ENCODE peak calls at places on chromosomes 6 and 20, in six cellular contexts. O, X, F, S, E and M are unnamed samples. For H3K36me3 and H3K4me1, the result is how much of the 10 kb centered on the place peaks cover.

GRCh38 chr6:28658475-28659249 is 133.0 kb downstream of the GPX5 start:
- DNase-seq in O (no peak), X (peak), F (peak), S (no peak), E (no peak), M (no peak)

GRCh38 chr6:110816110-110816409 is 791 bp upstream of the CDK19 start:
- DNase-seq in O (no peak), X (no peak), F (no peak), S (no peak), E (no peak), M (no peak)

GRCh38 chr6:113464959-113465358 is 392.2 kb upstream of the MARCKS start:
- DNase-seq in O (no peak), X (no peak), F (no peak), S (peak), E (no peak), M (no peak)

GRCh38 chr6:139029470-139030210 is 1.1 kb downstream of the ABRACL start:
- DNase-seq in O (peak), X (peak), F (peak), S (no peak), E (no peak), M (peak)

GRCh38 chr20:62027116-62027515 is 38.6 kb downstream of the TAF4 start:
- DNase-seq in O (no peak), X (no peak), F (no peak), S (no peak), E (no peak), M (no peak)

GRCh38 chr20:61941721-61942405 is 123.8 kb downstream of the TAF4 start:
- DNase-seq in O (peak), X (no peak), F (no peak), S (no peak), E (no peak), M (peak)

GRCh38 chr20:53580376-53581111 is 13.1 kb downstream of the ZNF217 start:
- DNase-seq in O (no peak), X (no peak), F (no peak), S (no peak), E (no peak), M (no peak)

GRCh38 chr20:38748863-38749153 is 548 bp downstream of the ACTR5 start:
- DNase-seq in O (no peak), X (no peak), F (no peak), S (no peak), E (peak), M (no peak)

GRCh38 chr6:2738373-2738979 is 12.2 kb downstream of the MYLK4 start:
- DNase-seq in O (no peak), X (peak), F (peak), S (no peak), E (peak), M (peak)

GRCh38 chr6:37048851-37049734 is 43.6 kb downstream of the FGD2 start:
- DNase-seq in O (peak), X (no peak), F (no peak), S (no peak), E (peak), M (peak)
- TF ChIP-seq CTCF in O (no peak), X (no peak), F (no peak), S (no peak), E (no peak), M (no peak)

GRCh38 chr6:87518453-87518852 is 45.7 kb downstream of the SLC35A1 start:
- DNase-seq in O (no peak), X (no peak), F (no peak), S (no peak), E (no peak), M (no peak)
- H3K36me3 ChIP-seq in O (under half), X (under half), F (under half), S (under half), E (under half), M (half or more)

GRCh38 chr6:35491558-35492541 is 5.0 kb downstream of the TEAD3 start:
- DNase-seq in O (no peak), X (peak), F (no peak), S (no peak), E (no peak), M (no peak)
- H3K4me1 ChIP-seq in O (half or more), X (half or more), F (half or more), S (half or more), E (under half), M (half or more)

GRCh38 chr20:50271201-50271600 is 80.6 kb downstream of the CEBPB start:
- DNase-seq in O (no peak), X (no peak), F (no peak), S (no peak), E (no peak), M (no peak)

GRCh38 chr20:50269111-50270033 is 78.7 kb downstream of the CEBPB start:
- DNase-seq in O (no peak), X (no peak), F (no peak), S (no peak), E (no peak), M (no peak)

GRCh38 chr20:50270034-50270395 is 79.4 kb downstream of the CEBPB start:
- DNase-seq in O (no peak), X (no peak), F (no peak), S (no peak), E (no peak), M (no peak)

GRCh38 chr20:50271674-50272412 is 81.2 kb downstream of the CEBPB start:
- DNase-seq in O (peak), X (no peak), F (no peak), S (no peak), E (no peak), M (peak)

GRCh38 chr20:50270569-50270968 is 79.9 kb downstream of the CEBPB start:
- DNase-seq in O (no peak), X (no peak), F (no peak), S (no peak), E (no peak), M (peak)
- TF ChIP-seq CTCF in O (no peak), X (no peak), F (peak), S (no peak), E (no peak), M (no peak)

GRCh38 chr20:36215778-36216177 is 20.5 kb upstream of the AAR2 start:
- DNase-seq in O (no peak), X (no peak), F (no peak), S (no peak), E (no peak), M (no peak)

GRCh38 chr20:36219671-36220220 is 16.5 kb upstream of the AAR2 start:
- DNase-seq in O (no peak), X (no peak), F (no peak), S (no peak), E (no peak), M (no peak)

GRCh38 chr20:36216314-36217025 is 19.8 kb upstream of the AAR2 start:
- DNase-seq in O (no peak), X (no peak), F (no peak), S (no peak), E (no peak), M (no peak)

GRCh38 chr20:36217226-36217625 is 19.1 kb upstream of the AAR2 start:
- DNase-seq in O (no peak), X (peak), F (peak), S (no peak), E (no peak), M (no peak)

GRCh38 chr20:36218380-36219064 is 17.8 kb upstream of the AAR2 start:
- DNase-seq in O (no peak), X (no peak), F (no peak), S (no peak), E (no peak), M (no peak)
- H3K36me3 ChIP-seq in O (under half), X (under half), F (under half), S (under half), E (under half), M (half or more)

DNA sequence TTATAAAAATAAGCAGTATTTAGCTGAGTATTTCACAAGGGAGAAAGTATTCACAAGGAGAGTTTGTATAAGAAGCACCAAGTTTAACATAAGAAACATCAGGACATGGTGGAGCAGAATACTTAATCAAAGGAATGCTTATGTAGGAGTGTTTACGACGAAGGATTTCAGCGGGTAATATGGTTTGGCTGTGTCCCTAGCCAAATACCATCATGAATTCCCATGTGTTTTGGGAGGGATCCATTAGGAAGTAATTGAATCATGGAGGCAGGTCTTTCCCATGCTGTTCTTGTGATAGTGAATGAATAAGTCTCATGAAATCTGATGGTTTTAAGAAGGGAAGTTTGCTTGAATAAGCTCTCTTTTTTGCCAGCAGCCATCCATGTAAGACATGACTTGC is 1099.1 kb upstream of the ADGRB3 start:
- DNase-seq in O (no peak), X (no peak), F (no peak), S (no peak), E (no peak), M (no peak)
- H3K4me1 ChIP-seq in O (under half), X (under half), F (under half), S (under half), E (under half), M (under half)

GRCh38 chr6:109008537-109008950 is 86.1 kb downstream of the SESN1 start:
- DNase-seq in O (no peak), X (no peak), F (no peak), S (no peak), E (no peak), M (no peak)

GRCh38 chr6:109010703-109011102 is 83.9 kb downstream of the SESN1 start:
- DNase-seq in O (no peak), X (no peak), F (no peak), S (no peak), E (no peak), M (no peak)

GRCh38 chr6:109008061-109008460 is 86.6 kb downstream of the SESN1 start:
- DNase-seq in O (no peak), X (peak), F (no peak), S (no peak), E (peak), M (no peak)

GRCh38 chr6:109009761-109010612 is 84.7 kb downstream of the SESN1 start:
- DNase-seq in O (no peak), X (no peak), F (no peak), S (no peak), E (peak), M (no peak)

GRCh38 chr6:109008951-109009760 is 85.5 kb downstream of the SESN1 start:
- DNase-seq in O (peak), X (peak), F (peak), S (peak), E (peak), M (peak)
- TF ChIP-seq CTCF in O (peak), X (no peak), F (no peak), S (peak), E (no peak), M (peak)

GRCh38 chr20:31673943-31674463 is 36.3 kb downstream of the COX4I2 start:
- DNase-seq in O (no peak), X (no peak), F (no peak), S (no peak), E (no peak), M (no peak)
- H3K36me3 ChIP-seq in O (under half), X (under half), F (under half), S (under half), E (under half), M (under half)

GRCh38 chr20:36481380-36482043 is 59.8 kb upstream of the MYL9 start:
- DNase-seq in O (no peak), X (no peak), F (peak), S (no peak), E (no peak), M (no peak)

GRCh38 chr20:36483205-36483918 is 58.0 kb upstream of the MYL9 start:
- DNase-seq in O (no peak), X (no peak), F (no peak), S (no peak), E (no peak), M (no peak)

GRCh38 chr20:36483919-36484808 is 57.2 kb upstream of the MYL9 start:
- DNase-seq in O (no peak), X (no peak), F (no peak), S (no peak), E (no peak), M (no peak)

GRCh38 chr20:36480456-36481048 is 60.8 kb upstream of the MYL9 start:
- DNase-seq in O (no peak), X (no peak), F (no peak), S (no peak), E (no peak), M (no peak)

DNA sequence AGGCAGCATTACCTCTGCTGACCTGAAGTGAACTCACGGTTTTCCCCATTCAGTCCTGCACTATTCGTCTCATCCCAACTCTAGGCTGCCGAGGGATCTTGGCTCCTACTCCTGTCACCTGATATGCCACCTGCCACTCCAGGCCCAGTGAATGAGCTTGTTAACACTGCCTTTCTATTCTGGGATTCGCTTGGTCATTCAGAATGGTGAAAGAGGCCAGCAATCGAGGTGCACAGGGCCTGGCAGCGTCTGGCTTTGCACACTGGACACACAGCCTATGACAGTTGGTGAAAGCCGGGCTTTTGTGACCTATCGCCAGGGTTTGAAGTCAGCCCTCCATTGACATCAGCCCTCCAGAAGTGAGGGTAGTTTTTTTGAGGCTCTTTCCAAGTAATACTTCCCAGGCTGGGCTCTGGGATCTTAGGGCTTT is 59.3 kb upstream of the MYL9 start:
- DNase-seq in O (peak), X (no peak), F (no peak), S (no peak), E (no peak), M (no peak)
- H3K4me1 ChIP-seq in O (half or more), X (under half), F (under half), S (half or more), E (under half), M (half or more)